ENCODE peak calls at places on chromosomes 16 and 17, in eight cellular contexts. One of them, this sample, is unnamed.

GRCh38 chr16:9311303-9311954 is 220.0 kb downstream of the HAPSTR1 start:
- DNase-seq in sciatic nerve: no peak
- DNase-seq in adipocyte: no peak
- DNase-seq in GM19239: no peak
- DNase-seq in EL: no peak
- DNase-seq in right cardiac atrium: no peak
- DNase-seq in stimulated activated naive CD8-positive, alpha-beta T cell treated with anti-CD3 and anti-CD28 coated beads, Interleukin-15, amount 100 ng/mL, for 72 hours: no peak
- DNase-seq in RPMI8226: no peak
- DNase-seq in this sample: no peak

GRCh38 chr17:78537217-78537860 is 39.9 kb downstream of the DNAH17 start:
- DNase-seq in sciatic nerve: no peak
- DNase-seq in adipocyte: no peak
- DNase-seq in GM19239: no peak
- DNase-seq in EL: no peak
- DNase-seq in right cardiac atrium: no peak
- DNase-seq in stimulated activated naive CD8-positive, alpha-beta T cell treated with anti-CD3 and anti-CD28 coated beads, Interleukin-15, amount 100 ng/mL, for 72 hours: no peak
- DNase-seq in RPMI8226: no peak
- DNase-seq in this sample: no peak

GRCh38 chr16:53080345-53081031 is 25.7 kb downstream of the CHD9 start:
- DNase-seq in sciatic nerve: peak; percentile 76
- DNase-seq in adipocyte: peak; percentile 95
- DNase-seq in GM19239: no peak
- DNase-seq in EL: peak; percentile 94
- DNase-seq in right cardiac atrium: peak; percentile 77
- DNase-seq in stimulated activated naive CD8-positive, alpha-beta T cell treated with anti-CD3 and anti-CD28 coated beads, Interleukin-15, amount 100 ng/mL, for 72 hours: no peak
- DNase-seq in RPMI8226: no peak
- DNase-seq in this sample: peak; percentile 91

GRCh38 chr17:61579961-61580360 is 11.1 kb downstream of the NACA2 start:
- DNase-seq in sciatic nerve: no peak
- DNase-seq in adipocyte: peak; percentile 83
- DNase-seq in GM19239: no peak
- DNase-seq in EL: peak; percentile 72
- DNase-seq in right cardiac atrium: no peak
- DNase-seq in stimulated activated naive CD8-positive, alpha-beta T cell treated with anti-CD3 and anti-CD28 coated beads, Interleukin-15, amount 100 ng/mL, for 72 hours: no peak
- DNase-seq in RPMI8226: no peak
- DNase-seq in this sample: peak; percentile 22

GRCh38 chr16:66295191-66295590 is 71.3 kb upstream of the CDH5 start:
- DNase-seq in sciatic nerve: peak; percentile 23
- DNase-seq in adipocyte: no peak
- DNase-seq in GM19239: no peak
- DNase-seq in EL: no peak
- DNase-seq in right cardiac atrium: no peak
- DNase-seq in stimulated activated naive CD8-positive, alpha-beta T cell treated with anti-CD3 and anti-CD28 coated beads, Interleukin-15, amount 100 ng/mL, for 72 hours: peak; percentile 0
- DNase-seq in RPMI8226: no peak
- DNase-seq in this sample: no peak

GRCh38 chr16:26269663-26270062 is 577.9 kb downstream of the HS3ST4 start:
- DNase-seq in sciatic nerve: no peak
- DNase-seq in adipocyte: no peak
- DNase-seq in GM19239: no peak
- DNase-seq in EL: no peak
- DNase-seq in right cardiac atrium: no peak
- DNase-seq in stimulated activated naive CD8-positive, alpha-beta T cell treated with anti-CD3 and anti-CD28 coated beads, Interleukin-15, amount 100 ng/mL, for 72 hours: no peak
- DNase-seq in RPMI8226: no peak
- DNase-seq in this sample: no peak

GRCh38 chr16:22189473-22190168 is 16.5 kb upstream of the EEF2K start:
- DNase-seq in sciatic nerve: peak; percentile 85
- DNase-seq in adipocyte: peak; percentile 15
- DNase-seq in GM19239: no peak
- DNase-seq in EL: peak; percentile 41
- DNase-seq in right cardiac atrium: peak; percentile 81
- DNase-seq in stimulated activated naive CD8-positive, alpha-beta T cell treated with anti-CD3 and anti-CD28 coated beads, Interleukin-15, amount 100 ng/mL, for 72 hours: peak; percentile 53
- DNase-seq in RPMI8226: peak; percentile 86
- DNase-seq in this sample: peak; percentile 12

GRCh38 chr16:89256651-89257254 is 39.2 kb downstream of the ZNF778 start:
- DNase-seq in sciatic nerve: no peak
- DNase-seq in adipocyte: peak; percentile 86
- DNase-seq in GM19239: no peak
- DNase-seq in EL: peak; percentile 71
- DNase-seq in right cardiac atrium: peak; percentile 66
- DNase-seq in stimulated activated naive CD8-positive, alpha-beta T cell treated with anti-CD3 and anti-CD28 coated beads, Interleukin-15, amount 100 ng/mL, for 72 hours: peak; percentile 78
- DNase-seq in RPMI8226: no peak
- DNase-seq in this sample: peak; percentile 87

GRCh38 chr16:27566417-27566816 is 16.5 kb downstream of the KATNIP start:
- DNase-seq in sciatic nerve: no peak
- DNase-seq in adipocyte: no peak
- DNase-seq in GM19239: no peak
- DNase-seq in EL: no peak
- DNase-seq in right cardiac atrium: no peak
- DNase-seq in stimulated activated naive CD8-positive, alpha-beta T cell treated with anti-CD3 and anti-CD28 coated beads, Interleukin-15, amount 100 ng/mL, for 72 hours: no peak
- DNase-seq in RPMI8226: no peak
- DNase-seq in this sample: no peak

GRCh38 chr16:67936124-67936875 is at the start of gene PSMB10:
- DNase-seq in sciatic nerve: peak; percentile 73
- DNase-seq in adipocyte: peak; percentile 65
- DNase-seq in GM19239: peak; percentile 32
- DNase-seq in EL: peak; percentile 48
- DNase-seq in right cardiac atrium: peak; percentile 82
- DNase-seq in stimulated activated naive CD8-positive, alpha-beta T cell treated with anti-CD3 and anti-CD28 coated beads, Interleukin-15, amount 100 ng/mL, for 72 hours: no peak
- DNase-seq in RPMI8226: no peak
- DNase-seq in this sample: peak; percentile 70

GRCh38 chr17:9928601-9929341 is 23.7 kb upstream of the RCVRN start:
- DNase-seq in sciatic nerve: no peak
- DNase-seq in adipocyte: peak; percentile 87
- DNase-seq in GM19239: no peak
- DNase-seq in EL: peak; percentile 74
- DNase-seq in right cardiac atrium: no peak
- DNase-seq in stimulated activated naive CD8-positive, alpha-beta T cell treated with anti-CD3 and anti-CD28 coated beads, Interleukin-15, amount 100 ng/mL, for 72 hours: no peak
- DNase-seq in RPMI8226: no peak
- DNase-seq in this sample: peak; percentile 74

GRCh38 chr17:76791053-76791980 is 53.4 kb downstream of the MFSD11 start:
- DNase-seq in sciatic nerve: no peak
- DNase-seq in adipocyte: peak; percentile 87
- DNase-seq in GM19239: peak; percentile 30
- DNase-seq in EL: peak; percentile 78
- DNase-seq in right cardiac atrium: no peak
- DNase-seq in stimulated activated naive CD8-positive, alpha-beta T cell treated with anti-CD3 and anti-CD28 coated beads, Interleukin-15, amount 100 ng/mL, for 72 hours: peak; percentile 33
- DNase-seq in RPMI8226: peak; percentile 93
- DNase-seq in this sample: peak; percentile 77

GRCh38 chr17:31078290-31078689 is 16.5 kb upstream of the NF1 start:
- DNase-seq in sciatic nerve: no peak
- DNase-seq in adipocyte: no peak
- DNase-seq in GM19239: no peak
- DNase-seq in EL: no peak
- DNase-seq in right cardiac atrium: no peak
- DNase-seq in stimulated activated naive CD8-positive, alpha-beta T cell treated with anti-CD3 and anti-CD28 coated beads, Interleukin-15, amount 100 ng/mL, for 72 hours: no peak
- DNase-seq in RPMI8226: peak; percentile 91
- DNase-seq in this sample: no peak

GRCh38 chr17:15741624-15742023 is 9.5 kb downstream of the TBC1D26 start:
- DNase-seq in sciatic nerve: no peak
- DNase-seq in adipocyte: no peak
- DNase-seq in GM19239: no peak
- DNase-seq in EL: no peak
- DNase-seq in right cardiac atrium: no peak
- DNase-seq in stimulated activated naive CD8-positive, alpha-beta T cell treated with anti-CD3 and anti-CD28 coated beads, Interleukin-15, amount 100 ng/mL, for 72 hours: no peak
- DNase-seq in RPMI8226: no peak
- DNase-seq in this sample: no peak

GRCh38 chr16:75252946-75253911 is 1.8 kb upstream of the BCAR1 start:
- DNase-seq in sciatic nerve: no peak
- DNase-seq in adipocyte: peak; percentile 85
- DNase-seq in GM19239: no peak
- DNase-seq in EL: peak; percentile 94
- DNase-seq in right cardiac atrium: peak; percentile 73
- DNase-seq in stimulated activated naive CD8-positive, alpha-beta T cell treated with anti-CD3 and anti-CD28 coated beads, Interleukin-15, amount 100 ng/mL, for 72 hours: no peak
- DNase-seq in RPMI8226: no peak
- DNase-seq in this sample: peak; percentile 70

GRCh38 chr17:8117367-8117979 is 841 bp downstream of the ALOXE3 start:
- DNase-seq in sciatic nerve: no peak
- DNase-seq in adipocyte: no peak
- DNase-seq in GM19239: no peak
- DNase-seq in EL: peak; percentile 18
- DNase-seq in right cardiac atrium: peak; percentile 31
- DNase-seq in stimulated activated naive CD8-positive, alpha-beta T cell treated with anti-CD3 and anti-CD28 coated beads, Interleukin-15, amount 100 ng/mL, for 72 hours: no peak
- DNase-seq in RPMI8226: no peak
- DNase-seq in this sample: no peak

GRCh38 chr17:40181205-40181604 is 3.9 kb downstream of the RAPGEFL1 start:
- DNase-seq in sciatic nerve: no peak
- DNase-seq in adipocyte: no peak
- DNase-seq in GM19239: no peak
- DNase-seq in EL: no peak
- DNase-seq in right cardiac atrium: no peak
- DNase-seq in stimulated activated naive CD8-positive, alpha-beta T cell treated with anti-CD3 and anti-CD28 coated beads, Interleukin-15, amount 100 ng/mL, for 72 hours: no peak
- DNase-seq in RPMI8226: no peak
- DNase-seq in this sample: no peak

GRCh38 chr17:34633351-34633750 is 54.0 kb downstream of the TMEM132E start:
- DNase-seq in sciatic nerve: no peak
- DNase-seq in adipocyte: no peak
- DNase-seq in GM19239: no peak
- DNase-seq in EL: no peak
- DNase-seq in right cardiac atrium: no peak
- DNase-seq in stimulated activated naive CD8-positive, alpha-beta T cell treated with anti-CD3 and anti-CD28 coated beads, Interleukin-15, amount 100 ng/mL, for 72 hours: no peak
- DNase-seq in RPMI8226: peak; percentile 84
- DNase-seq in this sample: no peak

GRCh38 chr16:64627288-64627687 is 494.6 kb downstream of the CDH11 start:
- DNase-seq in sciatic nerve: no peak
- DNase-seq in adipocyte: no peak
- DNase-seq in GM19239: no peak
- DNase-seq in EL: no peak
- DNase-seq in right cardiac atrium: no peak
- DNase-seq in stimulated activated naive CD8-positive, alpha-beta T cell treated with anti-CD3 and anti-CD28 coated beads, Interleukin-15, amount 100 ng/mL, for 72 hours: no peak
- DNase-seq in RPMI8226: peak; percentile 56
- DNase-seq in this sample: no peak

GRCh38 chr17:54426287-54426886 is 474.3 kb upstream of the TOM1L1 start:
- DNase-seq in sciatic nerve: no peak
- DNase-seq in adipocyte: no peak
- DNase-seq in GM19239: no peak
- DNase-seq in EL: no peak
- DNase-seq in right cardiac atrium: no peak
- DNase-seq in stimulated activated naive CD8-positive, alpha-beta T cell treated with anti-CD3 and anti-CD28 coated beads, Interleukin-15, amount 100 ng/mL, for 72 hours: no peak
- DNase-seq in RPMI8226: peak; percentile 37
- DNase-seq in this sample: no peak

GRCh38 chr16:57732011-57732410 is 3.6 kb upstream of the KATNB1 start:
- DNase-seq in sciatic nerve: no peak
- DNase-seq in adipocyte: peak; percentile 7
- DNase-seq in GM19239: no peak
- DNase-seq in EL: peak; percentile 32
- DNase-seq in right cardiac atrium: no peak
- DNase-seq in stimulated activated naive CD8-positive, alpha-beta T cell treated with anti-CD3 and anti-CD28 coated beads, Interleukin-15, amount 100 ng/mL, for 72 hours: no peak
- DNase-seq in RPMI8226: no peak
- DNase-seq in this sample: peak; percentile 74

GRCh38 chr17:78176548-78177025 is 8.2 kb downstream of the SYNGR2 start:
- DNase-seq in sciatic nerve: peak; percentile 83
- DNase-seq in adipocyte: peak; percentile 52
- DNase-seq in GM19239: no peak
- DNase-seq in EL: peak; percentile 31
- DNase-seq in right cardiac atrium: peak; percentile 92
- DNase-seq in stimulated activated naive CD8-positive, alpha-beta T cell treated with anti-CD3 and anti-CD28 coated beads, Interleukin-15, amount 100 ng/mL, for 72 hours: peak; percentile 76
- DNase-seq in RPMI8226: peak; percentile 58
- DNase-seq in this sample: peak; percentile 74

GRCh38 chr17:45293413-45294211 is 23.2 kb downstream of the MAP3K14 start:
- DNase-seq in sciatic nerve: peak; percentile 77
- DNase-seq in adipocyte: peak; percentile 94
- DNase-seq in GM19239: no peak
- DNase-seq in EL: peak; percentile 97
- DNase-seq in right cardiac atrium: peak; percentile 87
- DNase-seq in stimulated activated naive CD8-positive, alpha-beta T cell treated with anti-CD3 and anti-CD28 coated beads, Interleukin-15, amount 100 ng/mL, for 72 hours: no peak
- DNase-seq in RPMI8226: peak; percentile 47
- DNase-seq in this sample: peak; percentile 89

GRCh38 chr16:23597003-23597756 is 1.1 kb upstream of the NDUFAB1 start:
- DNase-seq in sciatic nerve: no peak
- DNase-seq in adipocyte: no peak
- DNase-seq in GM19239: peak; percentile 15
- DNase-seq in EL: peak; percentile 30
- DNase-seq in right cardiac atrium: peak; percentile 63
- DNase-seq in stimulated activated naive CD8-positive, alpha-beta T cell treated with anti-CD3 and anti-CD28 coated beads, Interleukin-15, amount 100 ng/mL, for 72 hours: peak; percentile 40
- DNase-seq in RPMI8226: peak; percentile 34
- DNase-seq in this sample: no peak

GRCh38 chr16:64751906-64752305 is 370.0 kb downstream of the CDH11 start:
- DNase-seq in sciatic nerve: no peak
- DNase-seq in adipocyte: peak; percentile 75
- DNase-seq in GM19239: no peak
- DNase-seq in EL: peak; percentile 82
- DNase-seq in right cardiac atrium: no peak
- DNase-seq in stimulated activated naive CD8-positive, alpha-beta T cell treated with anti-CD3 and anti-CD28 coated beads, Interleukin-15, amount 100 ng/mL, for 72 hours: no peak
- DNase-seq in RPMI8226: no peak
- DNase-seq in this sample: peak; percentile 81

GRCh38 chr17:33874617-33875060 is 380.4 kb upstream of the CCL2 start:
- DNase-seq in sciatic nerve: no peak
- DNase-seq in adipocyte: no peak
- DNase-seq in GM19239: no peak
- DNase-seq in EL: no peak
- DNase-seq in right cardiac atrium: peak; percentile 68
- DNase-seq in stimulated activated naive CD8-positive, alpha-beta T cell treated with anti-CD3 and anti-CD28 coated beads, Interleukin-15, amount 100 ng/mL, for 72 hours: no peak
- DNase-seq in RPMI8226: peak; percentile 44
- DNase-seq in this sample: no peak

GRCh38 chr16:10571354-10571753 is 9.0 kb downstream of the EMP2 start:
- DNase-seq in sciatic nerve: no peak
- DNase-seq in adipocyte: no peak
- DNase-seq in GM19239: no peak
- DNase-seq in EL: no peak
- DNase-seq in right cardiac atrium: no peak
- DNase-seq in stimulated activated naive CD8-positive, alpha-beta T cell treated with anti-CD3 and anti-CD28 coated beads, Interleukin-15, amount 100 ng/mL, for 72 hours: no peak
- DNase-seq in RPMI8226: no peak
- DNase-seq in this sample: no peak

GRCh38 chr17:17605747-17606083 is 14.2 kb upstream of the PEMT start:
- DNase-seq in sciatic nerve: no peak
- DNase-seq in adipocyte: peak; percentile 75
- DNase-seq in GM19239: no peak
- DNase-seq in EL: peak; percentile 67
- DNase-seq in right cardiac atrium: no peak
- DNase-seq in stimulated activated naive CD8-positive, alpha-beta T cell treated with anti-CD3 and anti-CD28 coated beads, Interleukin-15, amount 100 ng/mL, for 72 hours: no peak
- DNase-seq in RPMI8226: peak; percentile 22
- DNase-seq in this sample: peak; percentile 65

GRCh38 chr16:11155284-11155806 is 100.7 kb downstream of the SOCS1 start:
- DNase-seq in sciatic nerve: no peak
- DNase-seq in adipocyte: peak; percentile 49
- DNase-seq in GM19239: no peak
- DNase-seq in EL: peak; percentile 82
- DNase-seq in right cardiac atrium: no peak
- DNase-seq in stimulated activated naive CD8-positive, alpha-beta T cell treated with anti-CD3 and anti-CD28 coated beads, Interleukin-15, amount 100 ng/mL, for 72 hours: no peak
- DNase-seq in RPMI8226: no peak
- DNase-seq in this sample: peak; percentile 82

GRCh38 chr16:72400257-72401078 is 228.5 kb upstream of the PMFBP1 start:
- DNase-seq in sciatic nerve: no peak
- DNase-seq in adipocyte: peak; percentile 81
- DNase-seq in GM19239: peak; percentile 21
- DNase-seq in EL: peak; percentile 65
- DNase-seq in right cardiac atrium: no peak
- DNase-seq in stimulated activated naive CD8-positive, alpha-beta T cell treated with anti-CD3 and anti-CD28 coated beads, Interleukin-15, amount 100 ng/mL, for 72 hours: peak; percentile 21
- DNase-seq in RPMI8226: peak; percentile 52
- DNase-seq in this sample: peak; percentile 60

GRCh38 chr16:86229283-86229682 is 281.0 kb upstream of the FOXF1 start:
- DNase-seq in sciatic nerve: peak; percentile 12
- DNase-seq in adipocyte: no peak
- DNase-seq in GM19239: no peak
- DNase-seq in EL: no peak
- DNase-seq in right cardiac atrium: no peak
- DNase-seq in stimulated activated naive CD8-positive, alpha-beta T cell treated with anti-CD3 and anti-CD28 coated beads, Interleukin-15, amount 100 ng/mL, for 72 hours: no peak
- DNase-seq in RPMI8226: no peak
- DNase-seq in this sample: no peak

GRCh38 chr16:57883953-57884654 is 81.8 kb upstream of the KIFC3 start:
- DNase-seq in sciatic nerve: no peak
- DNase-seq in adipocyte: no peak
- DNase-seq in GM19239: no peak
- DNase-seq in EL: no peak
- DNase-seq in right cardiac atrium: no peak
- DNase-seq in stimulated activated naive CD8-positive, alpha-beta T cell treated with anti-CD3 and anti-CD28 coated beads, Interleukin-15, amount 100 ng/mL, for 72 hours: no peak
- DNase-seq in RPMI8226: no peak
- DNase-seq in this sample: peak; percentile 12

GRCh38 chr17:41327411-41328120 is 12.1 kb upstream of the KRTAP17-1 start:
- DNase-seq in sciatic nerve: no peak
- DNase-seq in adipocyte: no peak
- DNase-seq in GM19239: no peak
- DNase-seq in EL: no peak
- DNase-seq in right cardiac atrium: peak; percentile 46
- DNase-seq in stimulated activated naive CD8-positive, alpha-beta T cell treated with anti-CD3 and anti-CD28 coated beads, Interleukin-15, amount 100 ng/mL, for 72 hours: no peak
- DNase-seq in RPMI8226: no peak
- DNase-seq in this sample: no peak

GRCh38 chr16:57834936-57835335 is 32.6 kb upstream of the KIFC3 start:
- DNase-seq in sciatic nerve: no peak
- DNase-seq in adipocyte: no peak
- DNase-seq in GM19239: no peak
- DNase-seq in EL: peak; percentile 54
- DNase-seq in right cardiac atrium: no peak
- DNase-seq in stimulated activated naive CD8-positive, alpha-beta T cell treated with anti-CD3 and anti-CD28 coated beads, Interleukin-15, amount 100 ng/mL, for 72 hours: no peak
- DNase-seq in RPMI8226: no peak
- DNase-seq in this sample: peak; percentile 35

This sample was measured in AG20443.